ENCODE peak calls at places on chromosomes 5 and 9, in six cellular contexts. O is astrocyte; U is MCF 10A; E is A549; A is CD8-positive, alpha-beta T cell; M is ovary. B is an unnamed sample.

GRCh38 chr5:1543398-1544293 is 19.9 kb upstream of the LPCAT1 start:
- DNase-seq in U (peak), M (no peak), E (no peak), O (no peak), A (no peak), B (peak)

GRCh38 chr5:124287813-124288212 is 458.6 kb downstream of the ZNF608 start:
- DNase-seq in M (no peak), E (no peak), O (no peak), U (no peak), A (no peak), B (no peak)

GRCh38 chr9:37499297-37499696 is 13.5 kb downstream of the POLR1E start:
- DNase-seq in U (no peak), O (no peak), A (no peak), M (no peak), E (no peak), B (no peak)

GRCh38 chr5:126031989-126032716 is 391.1 kb upstream of the GRAMD2B start:
- DNase-seq in E (no peak), A (no peak), M (no peak), O (peak), U (peak), B (no peak)

GRCh38 chr5:159133041-159133741 is 33.5 kb upstream of the EBF1 start:
- DNase-seq in E (peak), U (peak), A (no peak), M (peak), O (peak), B (peak)

GRCh38 chr9:119986205-119986604 is 593.8 kb downstream of the CDK5RAP2 start:
- DNase-seq in A (no peak), U (no peak), M (no peak), O (no peak), E (no peak), B (no peak)

GRCh38 chr9:14314424-14314928 is 535 bp upstream of the NFIB start:
- DNase-seq in E (peak), U (peak), A (no peak), M (peak), O (peak), B (peak)

GRCh38 chr5:160315968-160316367 is 3.6 kb upstream of the CCNJL start:
- DNase-seq in U (peak), O (peak), M (no peak), A (no peak), E (peak), B (no peak)

GRCh38 chr5:154159343-154159742 is 31.2 kb upstream of the GALNT10 start:
- DNase-seq in M (no peak), E (no peak), A (no peak), U (peak), O (peak), B (no peak)

GRCh38 chr9:3696368-3696767 is 170.6 kb upstream of the RFX3 start:
- DNase-seq in M (no peak), O (no peak), U (no peak), E (no peak), A (no peak), B (no peak)

GRCh38 chr9:70392189-70392588 is 22.3 kb downstream of the KLF9 start:
- DNase-seq in O (no peak), M (no peak), U (peak), A (no peak), E (peak), B (no peak)

GRCh38 chr5:178383919-178384814 is 151.6 kb upstream of the PHYKPL start:
- DNase-seq in U (no peak), M (no peak), E (no peak), A (no peak), O (no peak), B (no peak)

GRCh38 chr5:112109331-112109993 is 309.6 kb downstream of the EPB41L4A start:
- DNase-seq in U (peak), E (peak), O (peak), A (no peak), M (peak), B (peak)

GRCh38 chr5:153960269-153961215 is 78.2 kb downstream of the FAM114A2 start:
- DNase-seq in E (no peak), U (peak), A (no peak), M (no peak), O (no peak), B (no peak)

GRCh38 chr5:146059349-146060220 is 45.8 kb downstream of the PLAC8L1 start:
- DNase-seq in M (no peak), A (no peak), O (no peak), U (no peak), E (no peak), B (no peak)

GRCh38 chr5:111781200-111781599 is 24.2 kb upstream of the NREP start:
- DNase-seq in M (peak), A (no peak), O (peak), E (no peak), U (peak), B (peak)

GRCh38 chr5:1034421-1034905 is 25.9 kb downstream of the NKD2 start:
- DNase-seq in E (no peak), A (peak), M (no peak), O (no peak), U (no peak), B (peak)

GRCh38 chr5:52378237-52378636 is 409.5 kb upstream of the ITGA1 start:
- DNase-seq in E (no peak), M (no peak), A (no peak), O (no peak), U (no peak), B (no peak)

GRCh38 chr5:160506006-160507004 is 84.7 kb downstream of the PTTG1 start:
- DNase-seq in A (peak), U (no peak), E (no peak), O (peak), M (no peak), B (no peak)

GRCh38 chr5:159156839-159157238 is 52.5 kb downstream of the RNF145 start:
- DNase-seq in A (peak), U (peak), O (peak), M (no peak), E (peak), B (peak)

GRCh38 chr9:83220737-83221136 is 157.8 kb upstream of the RASEF start:
- DNase-seq in A (no peak), U (no peak), M (no peak), E (no peak), O (peak), B (no peak)

GRCh38 chr9:135151905-135152304 is 64.4 kb downstream of the OLFM1 start:
- DNase-seq in O (no peak), M (no peak), A (no peak), U (no peak), E (no peak), B (no peak)

GRCh38 chr5:100803391-100803790 is 99.7 kb downstream of the ST8SIA4 start:
- DNase-seq in O (peak), M (no peak), U (no peak), A (no peak), E (no peak), B (no peak)

GRCh38 chr5:136374003-136374402 is 8.7 kb upstream of the TRPC7 start:
- DNase-seq in M (no peak), E (peak), O (peak), U (peak), A (no peak), B (no peak)

GRCh38 chr9:97470076-97470475 is 31.4 kb upstream of the TMOD1 start:
- DNase-seq in M (no peak), O (no peak), E (peak), A (no peak), U (peak), B (no peak)

GRCh38 chr9:129140397-129141065 is 29.3 kb downstream of the PTPA start:
- DNase-seq in U (peak), A (no peak), O (peak), M (peak), E (peak), B (peak)

GRCh38 chr5:55063220-55063863 is 39.1 kb upstream of the GZMA start:
- DNase-seq in O (peak), M (no peak), E (no peak), U (peak), A (no peak), B (no peak)

GRCh38 chr5:150457562-150458240 is 8.2 kb upstream of the RPS14 start:
- DNase-seq in E (no peak), M (peak), O (no peak), A (no peak), U (no peak), B (no peak)

GRCh38 chr5:150458819-150459557 is 9.4 kb upstream of the RPS14 start:
- DNase-seq in A (peak), O (no peak), U (peak), M (peak), E (peak), B (peak)

GRCh38 chr5:150454492-150455229 is 5.1 kb upstream of the RPS14 start:
- DNase-seq in O (no peak), M (no peak), E (no peak), U (no peak), A (no peak), B (no peak)

GRCh38 chr5:150460781-150461180 is 11.2 kb upstream of the RPS14 start:
- DNase-seq in O (no peak), U (no peak), M (no peak), E (no peak), A (no peak), B (no peak)

DNA sequence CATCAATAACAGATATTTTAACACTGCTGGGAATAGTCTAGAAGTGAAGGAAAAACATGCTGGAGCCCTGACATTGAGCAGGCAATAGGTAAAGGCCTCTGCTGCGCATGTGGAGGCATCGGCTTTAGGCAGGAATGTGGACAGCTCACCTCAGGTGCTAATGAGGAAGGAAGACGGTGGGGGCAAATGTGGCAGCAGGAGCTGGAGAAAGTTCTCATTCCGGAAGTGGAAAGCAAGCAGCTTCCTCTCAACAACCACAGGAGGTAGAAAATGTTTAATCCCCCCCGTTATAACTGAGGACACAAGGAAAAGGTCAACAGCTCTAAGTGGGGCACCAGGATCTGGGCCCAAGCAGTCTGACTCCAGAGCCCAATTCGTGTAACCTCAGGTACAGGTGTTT is 7.6 kb upstream of the RPS14 start:
- DNase-seq in E (no peak), A (no peak), M (no peak), O (no peak), U (no peak), B (no peak)
- TF ChIP-seq CTCF in E (no peak), A (no peak), M (no peak), O (no peak), U (no peak), B (no peak)

DNA sequence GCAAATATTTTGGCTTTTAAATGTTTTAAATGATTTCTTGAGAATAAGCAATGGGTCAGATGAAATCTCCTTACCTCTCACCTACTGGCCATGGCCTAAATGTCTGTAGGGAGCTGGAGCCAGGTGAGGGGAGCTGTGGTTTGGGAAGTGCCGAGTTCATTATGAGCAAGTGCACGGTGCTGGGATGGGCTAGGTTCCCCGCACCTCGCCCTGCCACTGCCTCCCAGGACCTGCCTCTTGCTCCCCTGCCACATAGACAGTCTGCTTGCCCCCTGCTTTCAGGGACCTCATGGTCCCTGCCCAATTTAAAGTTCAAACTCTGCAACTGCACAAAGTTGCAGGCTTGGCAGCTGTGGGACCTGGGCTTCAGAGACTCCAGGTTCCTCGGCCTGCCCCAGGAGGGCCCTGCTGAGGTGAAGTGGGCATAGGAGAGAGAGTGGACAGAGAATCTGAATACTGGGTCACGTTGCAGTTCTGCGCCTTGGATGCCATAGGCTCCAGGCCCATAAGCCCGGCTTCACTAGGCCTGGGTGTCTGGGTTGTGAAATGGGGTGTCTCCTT is 5.4 kb downstream of the OR13J1 start:
- DNase-seq in U (no peak), M (no peak), E (no peak), O (no peak), A (no peak), B (no peak)
- TF ChIP-seq CTCF in U (no peak), M (no peak), E (no peak), O (no peak), A (no peak), B (no peak)

DNA sequence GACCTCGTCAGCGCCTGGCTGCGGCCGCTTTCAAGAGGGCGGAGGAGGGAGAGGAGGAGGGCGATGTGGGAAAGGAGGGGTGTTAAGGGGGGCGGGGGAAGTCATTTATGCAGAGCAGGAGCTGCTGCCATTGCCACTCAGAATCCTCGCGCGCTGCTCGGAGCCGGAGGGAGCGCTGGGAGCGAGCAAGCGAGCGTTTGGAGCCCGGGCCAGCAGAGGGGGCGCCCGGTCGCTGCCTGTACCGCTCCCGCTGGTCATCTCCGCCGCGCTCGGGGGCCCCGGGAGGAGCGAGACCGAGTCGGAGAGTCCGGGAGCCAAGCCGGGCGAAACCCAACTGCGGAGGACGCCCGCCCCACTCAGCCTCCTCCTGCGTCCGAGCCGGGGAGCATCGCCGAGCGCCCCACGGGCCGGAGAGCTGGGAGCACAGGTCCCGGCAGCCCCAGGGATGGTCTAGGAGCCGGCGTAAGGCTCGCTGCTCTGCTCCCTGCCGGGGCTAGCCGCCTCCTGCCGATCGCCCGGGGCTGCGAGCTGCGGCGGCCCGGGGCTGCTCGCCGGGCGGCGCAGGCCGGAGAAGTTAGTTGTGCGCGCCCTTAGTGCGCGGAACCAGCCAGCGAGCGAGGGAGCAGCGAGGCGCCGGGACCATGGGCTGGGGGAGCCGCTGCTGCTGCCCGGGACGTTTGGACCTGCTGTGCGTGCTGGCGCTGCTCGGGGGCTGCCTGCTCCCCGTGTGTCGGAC is at the start of gene PCSK5:
- DNase-seq in A (peak), O (peak), M (peak), E (peak), U (peak), B (peak)
- TF ChIP-seq CTCF in A (no peak), O (no peak), M (no peak), E (peak), U (no peak), B (no peak)

GRCh38 chr9:112970939-112971338 is 41.1 kb downstream of the ZNF883 start:
- DNase-seq in U (peak), A (no peak), O (no peak), M (no peak), E (no peak), B (no peak)
- TF ChIP-seq CTCF in U (no peak), A (no peak), O (peak), M (no peak), E (peak), B (no peak)

GRCh38 chr9:137113385-137114159 is 961 bp downstream of the DPP7 start:
- DNase-seq in O (no peak), U (no peak), M (no peak), A (peak), E (peak), B (no peak)
- TF ChIP-seq CTCF in O (no peak), U (no peak), M (no peak), A (no peak), E (no peak), B (no peak)

GRCh38 chr9:108671156-108671555 is 184.6 kb downstream of the ACTL7B start:
- DNase-seq in M (no peak), O (no peak), U (peak), A (no peak), E (peak), B (peak)
- TF ChIP-seq CTCF in M (no peak), O (peak), U (peak), A (no peak), E (peak), B (no peak)

DNA sequence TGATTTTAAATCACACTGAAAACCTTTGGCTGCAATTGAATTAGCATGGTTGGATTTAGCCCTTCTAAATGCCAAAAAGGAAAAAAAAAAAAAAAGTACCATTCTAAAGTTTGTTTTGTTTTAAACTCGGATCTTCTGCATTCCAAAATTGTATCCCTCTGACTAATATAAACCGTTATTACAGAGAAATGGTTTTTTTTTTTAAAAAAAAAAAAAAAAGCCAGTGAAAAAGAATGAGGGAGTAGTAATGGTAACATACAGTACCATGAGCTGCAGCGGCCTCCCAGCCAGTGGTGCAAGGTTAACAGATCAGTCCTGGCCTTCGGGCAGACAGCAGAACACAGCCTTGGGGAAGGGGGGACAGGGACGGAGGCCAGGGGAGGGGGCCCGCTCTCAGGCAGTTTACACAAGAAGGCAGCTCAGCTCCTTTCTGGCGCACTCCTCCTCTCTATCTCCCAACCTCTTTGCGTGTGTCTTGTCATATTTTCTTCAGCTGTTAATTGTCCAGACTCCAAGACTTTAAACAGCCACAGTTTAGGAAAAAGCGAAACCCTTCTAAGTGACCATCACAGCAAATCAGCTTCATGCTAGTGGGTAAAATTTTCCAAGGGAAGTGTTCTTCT is 165.9 kb downstream of the BNC2 start:
- DNase-seq in U (no peak), A (no peak), E (no peak), O (no peak), M (peak), B (no peak)
- TF ChIP-seq CTCF in U (no peak), A (no peak), E (no peak), O (no peak), M (no peak), B (no peak)

GRCh38 chr9:89622933-89623861 is 18.4 kb downstream of the GADD45G start:
- DNase-seq in E (no peak), U (no peak), M (no peak), A (no peak), O (no peak), B (no peak)

GRCh38 chr9:89625721-89626687 is 21.2 kb downstream of the GADD45G start:
- DNase-seq in E (no peak), M (no peak), A (no peak), O (no peak), U (no peak), B (no peak)

GRCh38 chr9:89626741-89627265 is 22.0 kb downstream of the GADD45G start:
- DNase-seq in U (no peak), A (no peak), M (no peak), E (no peak), O (no peak), B (no peak)

GRCh38 chr9:89621676-89622075 is 16.9 kb downstream of the GADD45G start:
- DNase-seq in O (no peak), A (no peak), M (no peak), U (no peak), E (no peak), B (no peak)

DNA sequence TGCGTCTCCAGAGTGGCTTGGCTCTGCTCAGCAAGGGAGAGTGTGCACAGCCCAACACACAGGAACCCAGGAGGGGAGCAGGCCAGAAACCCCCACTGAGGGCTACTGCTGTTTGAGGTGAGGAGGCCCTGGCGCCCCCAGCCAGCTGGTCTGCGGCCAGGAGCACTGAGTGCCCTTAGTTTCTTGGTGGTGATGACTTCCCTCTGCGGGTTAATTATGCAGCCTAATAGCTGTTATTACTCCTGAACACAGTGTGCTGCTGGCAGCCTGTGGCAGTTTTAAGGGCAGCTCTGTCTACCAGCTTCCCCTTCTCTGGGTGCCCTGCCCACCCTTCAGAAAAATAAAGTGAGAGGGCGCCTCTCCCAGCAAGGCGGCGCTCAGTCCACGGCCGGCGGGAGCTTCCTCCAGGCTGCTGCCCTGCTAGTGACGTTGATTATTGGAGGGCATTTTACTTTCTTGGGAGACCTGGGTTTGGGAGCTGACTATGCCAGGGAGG is 19.2 kb downstream of the GADD45G start:
- DNase-seq in M (no peak), A (no peak), E (no peak), O (no peak), U (no peak), B (no peak)
- TF ChIP-seq CTCF in M (no peak), A (no peak), E (no peak), O (no peak), U (no peak), B (no peak)

DNA sequence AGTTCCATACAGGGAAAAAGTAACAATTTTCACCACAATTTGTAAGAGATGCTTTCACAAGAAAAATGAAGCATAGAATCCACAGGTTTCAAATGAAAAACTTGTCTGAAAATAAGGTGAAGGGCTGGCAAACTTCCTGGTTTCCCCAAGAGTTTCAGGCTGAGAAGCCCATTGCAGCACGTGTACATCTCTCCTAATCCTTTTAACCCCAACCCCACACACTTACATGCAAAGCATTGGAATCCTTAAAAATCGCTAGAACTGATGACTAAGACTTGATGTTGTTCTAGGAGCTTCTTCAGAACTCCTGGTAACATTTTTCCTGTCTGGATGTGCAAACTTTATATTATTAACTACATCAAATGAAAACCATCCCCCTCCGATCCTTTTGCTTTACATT is 317.8 kb upstream of the RGMB start:
- DNase-seq in E (no peak), O (peak), U (peak), M (no peak), A (no peak), B (no peak)
- TF ChIP-seq CTCF in E (no peak), O (no peak), U (no peak), M (no peak), A (no peak), B (no peak)

GRCh38 chr5:37248970-37249819 is at the start of gene CPLANE1:
- DNase-seq in M (peak), U (peak), E (peak), O (peak), A (peak), B (peak)
- TF ChIP-seq CTCF in M (no peak), U (no peak), E (no peak), O (no peak), A (no peak), B (no peak)

B was measured in lower leg skin.